ENCODE peak calls at places on chromosomes 16 and 17, in seven cellular contexts. D is activated CD4-positive, CD25-positive, alpha-beta regulatory T cell; K is pancreas; S is NCI-H2081 treated with DMSO at 0.1 percent for 48 hours; E is C1 segment of cervical spinal cord; V is kidney glomerular epithelial cell; B is stimulated activated CD8-positive, alpha-beta memory T cell treated with anti-CD3 and anti-CD28 coated beads, Interleukin-12 subunit alpha, Interleukin-12 subunit beta, amount 100 ng/mL, for 4 hours. T is an unnamed sample.

GRCh38 chr16:3158014-3158497 is 23.2 kb downstream of the ZNF213 start:
- DNase-seq in D (no peak), K (no peak), S (no peak), E (peak; percentile 32), V (no peak), B (no peak), T (no peak)

GRCh38 chr17:71337903-71338302 is 782.9 kb upstream of the SOX9 start:
- DNase-seq in D (no peak), K (no peak), S (no peak), E (no peak), V (no peak), B (no peak), T (no peak)

GRCh38 chr17:13337864-13338371 is 263.8 kb downstream of the HS3ST3A1 start:
- DNase-seq in D (no peak), K (no peak), S (no peak), E (no peak), V (peak; percentile 21), B (no peak), T (no peak)

GRCh38 chr16:87603684-87604571 is 1.6 kb downstream of the JPH3 start:
- DNase-seq in D (no peak), K (no peak), S (no peak), E (no peak), V (no peak), B (no peak), T (no peak)

GRCh38 chr16:10886739-10887269 is 9.8 kb downstream of the CIITA start:
- DNase-seq in D (no peak), K (no peak), S (no peak), E (no peak), V (no peak), B (no peak), T (no peak)

GRCh38 chr17:7413346-7413985 is 5.8 kb downstream of the NLGN2 start:
- DNase-seq in D (no peak), K (no peak), S (no peak), E (peak; percentile 27), V (no peak), B (no peak), T (no peak)

GRCh38 chr16:19677403-19677802 is 40.6 kb downstream of the KNOP1 start:
- DNase-seq in D (no peak), K (no peak), S (no peak), E (no peak), V (no peak), B (no peak), T (no peak)

GRCh38 chr17:9151091-9151490 is 129.8 kb downstream of the NTN1 start:
- DNase-seq in D (no peak), K (no peak), S (no peak), E (no peak), V (no peak), B (no peak), T (no peak)

GRCh38 chr17:68255731-68256538 is 8.1 kb downstream of the AMZ2 start:
- DNase-seq in D (no peak), K (no peak), S (no peak), E (no peak), V (no peak), B (no peak), T (peak; percentile 76)

GRCh38 chr16:48082516-48082915 is 73.3 kb downstream of the ABCC12 start:
- DNase-seq in D (no peak), K (no peak), S (no peak), E (no peak), V (no peak), B (no peak), T (no peak)

T was measured in left lobe of liver.